ENCODE peak calls at places on chromosomes 6 and 20, in seven cellular contexts. M is coronary artery, L is Panc1, S is lung, A is pancreas, I is fibroblast of lung, E is endodermal cell. D is an unnamed sample.
A peak's percentile ranks its signal among the peaks of the same experiment; 100 is the strongest.

GRCh38 chr6:46103437-46103836 is 26.4 kb upstream of the ENPP4 start:
- DNase-seq in E (no peak), S (no peak), L (no peak), A (no peak), I (no peak), M (no peak), D (no peak)

GRCh38 chr6:3247255-3248146 is 11.2 kb upstream of the PSMG4 start:
- DNase-seq in L (no peak), A (no peak), M (peak; percentile 78), S (no peak), I (peak; percentile 80), E (peak; percentile 85), D (no peak)

GRCh38 chr20:2118783-2119182 is 17.2 kb downstream of the STK35 start:
- DNase-seq in S (no peak), E (no peak), A (no peak), L (no peak), I (no peak), M (no peak), D (no peak)

GRCh38 chr6:147287869-147288271 is 83.7 kb downstream of the STXBP5 start:
- DNase-seq in M (no peak), S (no peak), L (peak; percentile 7), A (no peak), E (no peak), I (peak; percentile 30), D (no peak)

GRCh38 chr6:42417641-42418112 is 34.0 kb downstream of the TRERF1 start:
- DNase-seq in L (no peak), S (no peak), E (no peak), I (no peak), A (no peak), M (no peak), D (no peak)

GRCh38 chr20:37807901-37808751 is 94.8 kb upstream of the VSTM2L start:
- DNase-seq in S (no peak), M (no peak), A (no peak), I (no peak), L (no peak), E (no peak), D (no peak)

GRCh38 chr20:237479-237878 is 10.4 kb downstream of the DEFB129 start:
- DNase-seq in M (no peak), S (peak; percentile 42), I (no peak), A (no peak), L (no peak), E (no peak), D (no peak)

GRCh38 chr6:168526841-168527281 is 85.9 kb downstream of the SMOC2 start:
- DNase-seq in L (no peak), A (no peak), M (no peak), E (no peak), S (peak; percentile 48), I (no peak), D (no peak)

GRCh38 chr6:14270925-14271791 is 153.6 kb downstream of the CD83 start:
- DNase-seq in L (no peak), E (peak; percentile 45), S (no peak), M (no peak), I (peak; percentile 71), A (no peak), D (peak; percentile 98)

GRCh38 chr6:139926711-139927110 is 552.3 kb upstream of the CITED2 start:
- DNase-seq in L (no peak), E (no peak), I (peak; percentile 58), M (no peak), A (no peak), S (no peak), D (no peak)

GRCh38 chr6:26240981-26241770 is 123.8 kb upstream of the BTN3A2 start:
- DNase-seq in S (no peak), I (peak; percentile 85), E (peak; percentile 54), A (no peak), L (no peak), M (no peak), D (no peak)

GRCh38 chr6:53361549-53362031 is 12.8 kb upstream of the ELOVL5 start:
- DNase-seq in M (no peak), E (no peak), S (peak; percentile 92), L (peak; percentile 13), I (no peak), A (no peak), D (no peak)

GRCh38 chr6:7479801-7480266 is 61.6 kb upstream of the DSP start:
- DNase-seq in S (peak; percentile 38), I (peak; percentile 16), L (no peak), A (no peak), E (no peak), M (no peak), D (peak; percentile 94)

GRCh38 chr20:61810066-61810708 is 255.5 kb downstream of the TAF4 start:
- DNase-seq in I (no peak), L (no peak), M (no peak), E (no peak), S (no peak), A (no peak), D (peak; percentile 86)

DNA sequence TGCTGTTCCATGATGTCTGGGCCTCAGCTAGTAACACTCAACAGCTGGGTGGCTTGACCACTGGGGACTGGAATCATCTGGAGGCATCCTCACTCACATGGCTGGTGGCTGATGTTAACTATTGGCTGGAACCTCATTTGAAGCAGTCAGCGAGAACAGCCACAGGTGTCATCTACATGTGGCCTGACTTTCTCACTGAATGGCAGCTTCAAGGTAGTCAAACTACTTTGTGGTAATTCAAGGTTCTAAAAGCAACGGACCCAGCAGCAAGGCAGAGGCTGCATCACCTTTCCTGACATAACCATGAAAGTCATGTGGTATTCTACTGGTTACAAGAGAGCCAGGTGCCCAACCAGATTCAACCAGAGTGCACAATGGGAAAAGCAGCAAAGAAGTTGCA is 115.9 kb upstream of the DST start:
- DNase-seq in S (no peak), E (no peak), M (no peak), L (no peak), I (no peak), A (no peak), D (no peak)
- H3K27ac ChIP-seq in S (no peak overlapping the region), E (no peak overlapping the region), M (no peak overlapping the region), L (peak overlapping the region; percentile 83), I (no peak overlapping the region), A (no peak overlapping the region), D (no peak overlapping the region)

GRCh38 chr6:89087881-89088280 is 7.3 kb downstream of the PNRC1 start:
- DNase-seq in A (no peak), S (no peak), I (no peak), L (no peak), E (no peak), M (no peak), D (no peak)
- H3K27ac ChIP-seq in A (no peak overlapping the region), S (no peak overlapping the region), I (no peak overlapping the region), L (no peak overlapping the region), E (no peak overlapping the region), M (no peak overlapping the region), D (no peak overlapping the region)

GRCh38 chr20:46056027-46056833 is 27.2 kb downstream of the SLC12A5 start:
- DNase-seq in A (no peak), M (peak; percentile 43), L (no peak), I (no peak), E (no peak), S (no peak), D (peak; percentile 71)

GRCh38 chr20:46056970-46057855 is 28.2 kb downstream of the SLC12A5 start:
- DNase-seq in E (peak; percentile 94), A (no peak), S (no peak), L (no peak), M (peak; percentile 68), I (peak; percentile 47), D (peak; percentile 82)

GRCh38 chr20:46060301-46060881 is 29.4 kb downstream of the NCOA5 start:
- DNase-seq in S (no peak), M (no peak), A (no peak), L (no peak), E (peak; percentile 33), I (no peak), D (no peak)

GRCh38 chr20:46058656-46059281 is 29.8 kb downstream of the SLC12A5 start:
- DNase-seq in L (no peak), A (no peak), E (peak; percentile 79), M (no peak), S (no peak), I (no peak), D (peak; percentile 85)

DNA sequence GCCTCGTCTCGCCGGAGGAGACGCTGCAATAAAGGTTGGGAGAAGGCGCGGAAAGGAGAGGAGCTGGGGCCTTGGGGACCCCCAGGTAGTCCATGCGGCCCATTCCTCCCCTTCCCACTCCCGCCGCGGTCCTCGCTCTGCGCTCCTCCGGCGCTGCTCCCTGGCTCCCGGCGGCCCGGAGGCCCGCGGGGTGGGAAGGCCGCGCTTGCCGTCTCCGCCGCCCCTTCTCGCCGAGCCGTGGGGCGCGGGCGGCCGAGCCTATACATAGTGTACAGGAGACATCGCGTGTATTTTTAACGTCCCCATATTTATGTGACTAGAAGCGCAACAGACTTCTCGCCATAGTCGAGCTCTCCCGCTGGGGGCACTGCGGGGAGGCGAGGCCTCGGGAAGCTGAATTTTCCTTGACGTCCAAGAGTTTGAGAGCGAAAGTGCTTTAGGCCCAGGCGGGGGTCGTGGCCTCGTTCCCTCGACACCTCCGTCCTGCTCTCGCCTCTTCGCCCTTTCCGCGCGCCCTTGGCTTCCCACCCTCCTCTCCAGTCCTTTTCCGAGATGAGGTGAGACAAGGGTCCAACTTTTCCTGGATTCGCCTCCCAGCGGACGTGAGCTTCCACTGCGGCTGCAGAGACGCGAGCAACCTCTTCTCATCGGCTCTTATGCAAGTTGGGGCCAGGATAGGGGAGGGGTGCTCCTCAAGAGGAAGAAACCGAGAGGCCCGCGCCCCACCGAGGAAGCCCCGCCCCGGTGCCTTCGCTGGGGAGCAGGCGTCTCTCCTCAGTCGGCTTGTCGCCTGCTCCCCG is 29.0 kb downstream of the SLC12A5 start:
- DNase-seq in L (no peak), A (no peak), E (peak; percentile 87), S (peak; percentile 58), M (no peak), I (peak; percentile 62), D (peak; percentile 69)
- H3K27ac ChIP-seq in L (no peak overlapping the region), A (no peak overlapping the region), E (no peak overlapping the region), S (no peak overlapping the region), M (no peak overlapping the region), I (no peak overlapping the region), D (no peak overlapping the region)

DNA sequence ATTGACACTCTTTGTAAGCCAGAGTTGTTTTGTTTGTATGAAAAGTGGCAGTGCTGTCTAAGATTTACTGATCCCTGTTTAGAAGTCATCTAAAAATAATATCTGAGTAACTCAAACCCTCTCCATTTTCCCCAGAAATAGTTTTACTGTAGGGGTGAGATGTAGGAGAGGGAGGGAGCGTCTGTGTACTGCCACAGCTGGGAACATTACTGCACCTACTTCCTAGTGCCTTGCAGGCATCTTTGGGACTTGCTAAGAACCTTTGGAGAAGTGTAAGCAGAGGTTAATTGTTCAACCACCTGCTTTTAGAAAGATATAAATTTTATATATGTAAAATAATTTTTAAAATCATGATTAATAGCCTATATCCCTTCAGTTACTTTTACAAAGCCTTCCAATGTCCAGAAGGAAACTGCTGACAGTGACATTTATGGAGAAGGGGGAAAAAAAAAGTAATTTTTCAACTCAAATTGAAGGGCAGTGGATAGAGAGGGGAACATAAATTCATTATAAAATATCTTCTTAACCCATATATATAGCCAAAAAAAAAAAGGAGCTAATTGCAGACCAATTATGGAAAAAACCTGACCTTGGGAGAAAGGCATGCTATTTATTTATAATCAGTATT is 392.8 kb downstream of the PLCB1 start:
- DNase-seq in S (no peak), I (no peak), L (no peak), A (no peak), E (no peak), M (no peak), D (no peak)
- H3K27ac ChIP-seq in S (no peak overlapping the region), I (no peak overlapping the region), L (no peak overlapping the region), A (no peak overlapping the region), E (no peak overlapping the region), M (no peak overlapping the region), D (no peak overlapping the region)